ENCODE peak calls at places on chromosome 1, in six cellular contexts. T is RWPE2, P is WTC11, Q is A549, Z is IMR-90, M is fibroblast of lung. I is an unnamed sample.

GRCh38 chr1:228333739-228334115 is 72.9 kb downstream of the TRIM11 start:
- DNase-seq in T (no peak), P (peak), Q (no peak), Z (no peak), M (no peak), I (peak)

GRCh38 chr1:29280780-29281131 is 44.4 kb downstream of the PTPRU start:
- DNase-seq in T (no peak), P (no peak), Q (no peak), Z (peak), M (no peak), I (no peak)

GRCh38 chr1:2476066-2476999 is at the start of gene PLCH2:
- DNase-seq in T (no peak), P (no peak), Q (no peak), Z (no peak), M (no peak), I (no peak)

GRCh38 chr1:56525463-56526155 is 53.8 kb downstream of the PLPP3 start:
- DNase-seq in T (no peak), P (no peak), Q (no peak), Z (peak), M (no peak), I (no peak)

GRCh38 chr1:19385869-19386591 is 73.9 kb downstream of the SLC66A1 start:
- DNase-seq in T (no peak), P (no peak), Q (no peak), Z (peak), M (peak), I (no peak)

GRCh38 chr1:147717706-147718097 is 42.7 kb downstream of the GJA5 start:
- DNase-seq in T (no peak), P (no peak), Q (no peak), Z (no peak), M (no peak), I (no peak)

GRCh38 chr1:65002508-65003315 is 36.4 kb upstream of the JAK1 start:
- DNase-seq in T (peak), P (peak), Q (peak), Z (peak), M (peak), I (peak)

GRCh38 chr1:43843684-43844083 is 89.9 kb upstream of the ARTN start:
- DNase-seq in T (no peak), P (no peak), Q (no peak), Z (no peak), M (no peak), I (no peak)

GRCh38 chr1:204254031-204254661 is 40.4 kb upstream of the GOLT1A start:
- DNase-seq in T (no peak), P (no peak), Q (peak), Z (peak), M (peak), I (no peak)

GRCh38 chr1:236522937-236523703 is 662 bp upstream of the LGALS8 start:
- DNase-seq in T (no peak), P (peak), Q (peak), Z (no peak), M (no peak), I (peak)

GRCh38 chr1:208203848-208204609 is 40.2 kb downstream of the PLXNA2 start:
- DNase-seq in T (no peak), P (no peak), Q (no peak), Z (no peak), M (peak), I (no peak)

GRCh38 chr1:169809370-169810095 is 14.8 kb upstream of the METTL18 start:
- DNase-seq in T (no peak), P (no peak), Q (peak), Z (peak), M (peak), I (no peak)
- TF ChIP-seq CTCF in T (peak), P (peak), Q (peak), Z (peak), M (peak), I (peak)

DNA sequence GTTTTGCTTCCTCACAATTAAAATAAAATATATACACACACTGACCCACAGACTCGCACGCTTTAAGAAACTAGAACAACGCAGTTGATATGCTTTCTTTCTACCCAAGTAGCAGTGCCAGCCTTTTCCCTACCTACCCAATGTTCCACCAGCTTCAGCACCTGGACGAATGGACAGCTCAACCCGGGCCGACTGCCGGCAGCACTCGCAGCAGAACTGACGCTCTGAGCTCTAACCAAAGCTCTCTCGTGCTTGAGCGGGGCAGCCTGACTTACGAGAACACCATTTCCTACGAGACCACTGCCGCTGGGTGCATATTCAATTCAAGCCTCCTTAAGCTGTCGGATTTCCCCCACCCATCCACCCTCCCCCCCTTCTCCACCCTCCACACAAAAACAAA is 127.4 kb upstream of the DPYD start:
- DNase-seq in T (peak), P (peak), Q (peak), Z (peak), M (peak), I (peak)
- TF ChIP-seq CTCF in T (no peak), P (no peak), Q (no peak), Z (peak), M (peak), I (no peak)

GRCh38 chr1:242828199-242828598 is 303.7 kb upstream of the PLD5 start:
- DNase-seq in T (no peak), P (peak), Q (no peak), Z (no peak), M (no peak), I (no peak)
- TF ChIP-seq CTCF in T (no peak), P (no peak), Q (peak), Z (no peak), M (no peak), I (no peak)

DNA sequence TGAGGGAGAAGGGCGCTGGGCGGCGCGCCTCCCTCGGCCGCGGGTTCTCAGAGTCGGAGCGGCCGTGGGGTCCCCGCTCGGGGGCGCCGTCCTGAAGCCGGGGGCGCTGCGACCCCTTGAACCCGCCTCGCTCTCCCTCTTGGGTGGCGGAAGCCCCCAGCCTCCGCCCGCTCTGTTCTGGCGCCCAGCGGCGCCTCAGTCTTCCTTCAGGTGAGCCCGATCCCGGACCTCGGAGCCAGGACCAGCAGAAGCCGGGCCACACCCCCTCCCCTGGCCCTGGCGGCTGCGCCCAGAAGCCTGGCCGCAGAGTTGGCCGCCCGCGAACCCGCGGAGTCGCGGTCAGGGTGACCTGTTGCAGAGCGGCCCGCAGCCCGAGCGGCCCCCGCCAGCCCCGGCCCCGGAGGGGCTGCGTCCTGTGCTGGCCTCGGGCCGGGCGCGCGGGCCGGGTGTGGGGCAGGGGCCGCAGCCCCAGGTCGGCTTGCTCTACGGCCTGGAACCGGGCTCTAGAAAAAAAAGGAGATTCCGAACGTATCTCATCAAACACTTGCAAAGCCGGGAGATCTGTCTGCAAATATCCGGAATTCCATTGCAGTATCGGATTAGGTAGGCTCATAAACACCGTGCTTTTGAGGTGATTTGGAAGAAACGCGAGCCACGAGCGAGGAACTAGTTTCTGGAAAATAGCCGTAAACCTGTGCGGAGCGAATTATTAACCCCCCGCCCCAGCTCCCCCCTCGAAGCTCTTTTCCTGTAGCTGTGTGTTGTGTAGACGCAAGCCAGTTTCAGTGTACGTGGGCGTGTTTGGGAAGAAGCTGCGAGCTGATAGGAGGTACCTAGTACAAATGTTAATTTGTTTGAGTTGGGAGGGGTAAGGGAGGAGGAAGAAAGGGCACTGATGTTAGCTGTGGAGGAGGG is 816 bp downstream of the RALGPS2 start:
- DNase-seq in T (peak), P (peak), Q (peak), Z (peak), M (peak), I (peak)
- TF ChIP-seq CTCF in T (peak), P (no peak), Q (peak), Z (no peak), M (no peak), I (no peak)

GRCh38 chr1:154940880-154941228 is 4.3 kb upstream of the PMVK start:
- DNase-seq in T (no peak), P (no peak), Q (no peak), Z (no peak), M (no peak), I (no peak)

GRCh38 chr1:154937988-154938386 is 1.5 kb upstream of the PMVK start:
- DNase-seq in T (no peak), P (no peak), Q (no peak), Z (no peak), M (no peak), I (no peak)

GRCh38 chr1:154941332-154941995 is 4.9 kb upstream of the PMVK start:
- DNase-seq in T (no peak), P (peak), Q (no peak), Z (no peak), M (no peak), I (no peak)

GRCh38 chr1:154938604-154939399 is 2.3 kb upstream of the PMVK start:
- DNase-seq in T (no peak), P (no peak), Q (peak), Z (no peak), M (no peak), I (no peak)

DNA sequence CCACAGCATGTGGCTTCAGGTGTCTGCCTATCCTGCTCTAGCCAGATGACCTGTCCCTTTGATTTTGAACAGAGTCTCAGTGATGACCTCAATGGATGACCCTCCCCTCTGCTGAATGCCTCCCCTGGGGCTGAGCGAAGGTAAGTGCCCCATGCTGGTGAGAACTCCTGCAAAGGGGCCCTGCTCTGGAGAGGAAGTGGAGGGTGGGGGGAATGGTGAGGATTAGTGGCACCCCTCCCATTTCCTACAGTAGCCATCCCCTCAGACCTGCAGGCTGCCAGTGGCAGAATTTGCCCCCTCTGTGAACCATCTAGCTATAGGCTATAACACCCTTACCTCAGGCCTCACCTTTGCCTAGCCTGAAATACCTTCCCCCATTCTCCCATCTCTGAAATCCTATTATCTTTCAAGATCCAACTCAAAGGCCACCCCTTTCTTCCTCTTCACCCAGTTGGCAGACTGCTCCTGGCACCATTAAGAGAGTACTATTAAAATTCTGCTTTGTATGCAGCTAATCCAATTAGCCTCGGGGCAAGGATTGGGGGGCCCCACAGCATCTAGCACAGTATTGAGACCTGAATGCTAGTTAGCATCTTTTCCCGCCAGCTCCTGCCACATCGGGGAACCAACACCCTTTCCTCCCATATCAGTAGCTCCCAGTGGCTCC is 3.8 kb upstream of the PMVK start:
- DNase-seq in T (no peak), P (no peak), Q (no peak), Z (no peak), M (no peak), I (no peak)
- TF ChIP-seq CTCF in T (no peak), P (no peak), Q (no peak), Z (no peak), M (no peak), I (no peak)

DNA sequence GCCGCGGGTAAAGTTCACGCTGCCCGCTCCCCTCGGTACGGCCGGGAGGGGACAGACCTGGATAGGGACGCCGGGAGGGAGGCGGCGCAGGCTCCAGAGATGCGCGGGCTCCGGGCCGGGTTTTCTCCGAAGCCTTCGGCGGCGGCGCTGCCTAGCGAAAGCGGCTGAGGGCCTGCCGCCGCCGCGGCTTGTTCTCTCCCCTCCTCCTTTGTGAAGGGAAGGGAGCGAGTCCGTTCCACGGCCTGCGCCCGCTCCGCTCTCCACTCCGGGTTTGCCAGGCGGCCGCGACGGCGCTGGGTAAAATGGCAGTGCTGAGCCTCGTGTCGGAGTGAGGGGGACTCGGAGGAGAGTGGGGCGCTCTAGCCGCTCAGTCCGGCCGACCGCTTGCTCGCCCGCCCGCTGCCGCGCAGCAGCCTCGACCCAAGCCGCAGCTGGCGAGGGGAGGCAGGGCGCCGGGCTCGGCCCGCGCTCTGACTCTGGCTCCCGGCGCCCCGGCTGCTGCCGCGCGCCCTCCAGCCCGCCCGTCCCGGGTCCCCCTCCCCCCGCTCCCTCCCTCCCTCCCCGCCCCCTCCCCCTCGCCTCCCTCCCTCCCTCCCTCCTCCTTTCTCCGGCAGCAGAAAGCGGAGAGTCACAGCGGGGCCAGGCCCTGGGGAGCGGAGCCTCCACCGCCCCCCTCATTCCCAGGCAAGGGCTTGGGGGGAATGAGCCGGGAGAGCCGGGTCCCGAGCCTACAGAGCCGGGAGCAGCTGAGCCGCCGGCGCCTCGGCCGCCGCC is at the start of gene ARID1A:
- DNase-seq in T (peak), P (peak), Q (peak), Z (peak), M (peak), I (peak)
- TF ChIP-seq CTCF in T (no peak), P (no peak), Q (no peak), Z (peak), M (no peak), I (no peak)

GRCh38 chr1:51063121-51063520 is 38.9 kb upstream of the C1orf185 start:
- DNase-seq in T (no peak), P (no peak), Q (peak), Z (peak), M (peak), I (no peak)

GRCh38 chr1:51061231-51061943 is 40.6 kb upstream of the C1orf185 start:
- DNase-seq in T (no peak), P (no peak), Q (no peak), Z (peak), M (no peak), I (no peak)

GRCh38 chr1:51058863-51059262 is 43.2 kb upstream of the C1orf185 start:
- DNase-seq in T (no peak), P (peak), Q (peak), Z (peak), M (peak), I (no peak)
- TF ChIP-seq CTCF in T (no peak), P (no peak), Q (no peak), Z (peak), M (peak), I (peak)

GRCh38 chr1:239952348-239953307 is 139.1 kb upstream of the FMN2 start:
- DNase-seq in T (no peak), P (peak), Q (peak), Z (no peak), M (no peak), I (no peak)
- TF ChIP-seq CTCF in T (no peak), P (peak), Q (no peak), Z (peak), M (peak), I (no peak)

DNA sequence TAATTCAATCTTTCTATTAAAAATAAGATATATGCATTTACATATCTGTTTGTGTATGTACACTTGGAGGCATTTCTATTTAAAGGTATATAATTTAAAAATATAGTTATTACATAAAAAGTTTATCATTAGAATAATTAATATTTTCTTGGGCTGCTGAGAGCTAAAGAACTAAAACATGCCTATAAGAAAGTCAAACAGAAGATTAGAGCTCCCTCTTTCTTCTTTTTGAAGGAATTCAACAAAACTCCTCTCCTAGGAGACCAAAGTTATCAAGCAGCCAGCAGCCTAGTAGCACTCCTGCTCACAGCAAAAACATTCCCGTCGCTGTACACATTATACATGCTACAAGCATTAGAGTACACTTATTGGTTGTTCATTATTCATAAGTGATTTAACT is 216.5 kb downstream of the VAV3 start:
- DNase-seq in T (no peak), P (no peak), Q (peak), Z (peak), M (peak), I (no peak)
- TF ChIP-seq CTCF in T (peak), P (no peak), Q (peak), Z (peak), M (peak), I (no peak)

DNA sequence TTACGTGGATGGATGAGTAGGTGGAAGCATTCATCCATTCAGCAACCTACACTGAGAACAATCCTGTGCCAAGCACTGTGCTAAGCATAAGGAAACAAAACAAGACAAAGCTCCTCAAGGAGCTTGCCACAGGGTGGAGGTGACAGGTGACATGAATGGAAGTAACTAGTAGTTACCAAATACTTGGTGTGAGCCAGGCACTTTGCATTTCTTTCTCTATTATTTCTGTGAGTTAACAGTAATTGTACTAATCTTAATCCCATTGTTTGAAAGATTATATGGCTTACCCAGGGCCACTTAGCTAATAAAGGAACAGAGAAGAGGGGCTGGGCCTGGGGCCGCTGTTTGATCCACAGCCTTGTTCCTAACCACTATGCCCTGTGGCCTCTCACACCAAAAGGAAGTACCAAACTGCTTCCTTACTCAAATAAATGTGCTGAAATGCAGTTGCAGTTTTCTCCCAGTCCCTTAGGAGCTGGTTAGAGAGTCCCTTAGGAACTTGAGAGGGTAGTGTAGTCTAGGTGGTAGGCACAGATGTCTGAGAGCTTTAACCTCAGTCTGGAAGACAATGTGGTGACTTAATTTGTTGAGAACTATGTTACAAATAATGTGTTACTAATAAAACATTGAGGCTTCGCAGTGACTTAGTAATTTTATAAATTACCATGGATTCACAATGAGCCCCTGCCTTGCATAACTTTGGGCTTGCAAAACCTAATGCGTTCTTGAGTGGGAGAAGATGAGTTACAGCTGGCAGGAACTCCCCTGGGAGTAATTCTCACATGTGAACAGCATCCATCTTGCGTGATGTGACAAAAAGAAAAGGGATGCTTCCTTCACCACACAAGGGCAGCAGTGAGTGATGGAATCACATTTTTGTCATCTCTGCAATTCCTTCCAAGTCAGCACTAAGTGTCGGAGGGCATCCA is 69.8 kb downstream of the MPZL1 start:
- DNase-seq in T (no peak), P (no peak), Q (peak), Z (peak), M (peak), I (no peak)
- TF ChIP-seq CTCF in T (no peak), P (no peak), Q (no peak), Z (peak), M (peak), I (no peak)

I was measured in natural killer cell.